ENCODE peak calls at places on chromosomes 11 and 22, in ten cellular contexts. D is tibial nerve, Q is upper lobe of right lung, W is fibroblast of lung, M is PC-9, K is adipocyte, J is GM12878, P is GM23248, H is sigmoid colon, X is OCI-LY7. I is an unnamed sample.
A peak's percentile ranks its signal among the peaks of the same experiment; 100 is the strongest.

GRCh38 chr11:96279018-96279417 is 64.0 kb downstream of the MAML2 start:
- DNase-seq in D (no peak), Q (no peak), W (no peak), M (no peak), K (no peak), J (no peak), P (no peak), H (no peak), X (no peak), I (no peak)

GRCh38 chr22:40463017-40463631 is 92.7 kb downstream of the SGSM3 start:
- DNase-seq in D (no peak), Q (no peak), W (no peak), M (no peak), K (no peak), J (peak; percentile 33), P (no peak), H (no peak), X (peak; percentile 80), I (no peak)

GRCh38 chr11:3186166-3186953 is 21.2 kb upstream of the OSBPL5 start:
- DNase-seq in D (no peak), Q (no peak), W (no peak), M (no peak), K (no peak), J (no peak), P (no peak), H (no peak), X (no peak), I (no peak)

GRCh38 chr11:105821781-105822180 is 200.3 kb downstream of the MSANTD4 start:
- DNase-seq in D (no peak), Q (no peak), W (no peak), M (no peak), K (no peak), J (no peak), P (no peak), H (no peak), X (no peak), I (no peak)

GRCh38 chr11:119121811-119122124 is 388 bp downstream of the HINFP start:
- DNase-seq in D (no peak), Q (no peak), W (no peak), M (no peak), K (no peak), J (no peak), P (peak; percentile 9), H (no peak), X (no peak), I (no peak)

GRCh38 chr22:44193537-44193896 is 12.8 kb downstream of the PARVG start:
- DNase-seq in D (no peak), Q (no peak), W (no peak), M (peak; percentile 59), K (no peak), J (no peak), P (no peak), H (no peak), X (no peak), I (no peak)

GRCh38 chr11:76030286-76030685 is 176.0 kb downstream of the WNT11 start:
- DNase-seq in D (no peak), Q (no peak), W (no peak), M (no peak), K (peak; percentile 75), J (no peak), P (no peak), H (no peak), X (no peak), I (peak; percentile 58)

GRCh38 chr11:21723681-21724080 is 469.2 kb upstream of the ANO5 start:
- DNase-seq in D (no peak), Q (no peak), W (no peak), M (no peak), K (no peak), J (no peak), P (no peak), H (no peak), X (no peak), I (no peak)

GRCh38 chr11:75597636-75598035 is 35.6 kb downstream of the SERPINH1 start:
- DNase-seq in D (no peak), Q (no peak), W (no peak), M (no peak), K (no peak), J (no peak), P (peak; percentile 36), H (no peak), X (peak; percentile 39), I (no peak)

GRCh38 chr11:78646564-78647185 is 72.0 kb upstream of the NARS2 start:
- DNase-seq in D (peak; percentile 26), Q (no peak), W (peak; percentile 49), M (peak; percentile 53), K (peak; percentile 73), J (no peak), P (peak; percentile 37), H (no peak), X (peak; percentile 70), I (no peak)

GRCh38 chr11:131328843-131329242 is 41.6 kb upstream of the NTM start:
- DNase-seq in D (no peak), Q (no peak), W (no peak), M (no peak), K (no peak), J (no peak), P (no peak), H (no peak), X (no peak), I (no peak)

GRCh38 chr11:120622189-120622912 is 110.8 kb downstream of the GRIK4 start:
- DNase-seq in D (no peak), Q (no peak), W (peak; percentile 28), M (no peak), K (no peak), J (no peak), P (no peak), H (no peak), X (peak; percentile 43), I (no peak)

DNA sequence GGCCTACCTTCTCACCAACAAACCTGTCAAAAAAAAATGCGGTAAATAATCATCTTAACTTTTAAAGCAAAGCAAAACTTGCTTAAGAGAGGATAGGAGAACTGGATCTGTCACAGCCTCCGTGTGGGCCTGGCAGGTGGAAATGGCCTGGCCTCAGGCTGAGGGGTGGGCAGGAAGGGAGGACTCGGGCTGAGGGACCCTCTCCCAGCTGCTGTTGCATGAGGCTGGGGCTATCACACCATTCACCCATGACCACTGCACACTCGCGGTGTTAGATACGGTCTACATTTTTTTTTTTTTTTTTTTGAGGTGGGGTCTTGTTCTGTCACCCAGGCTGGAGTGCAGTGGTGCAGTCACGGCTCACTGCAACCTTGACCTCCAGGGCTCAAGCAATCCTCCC is 24.5 kb downstream of the ARHGAP1 start:
- DNase-seq in D (no peak), Q (no peak), W (no peak), M (no peak), K (no peak), J (no peak), P (no peak), H (no peak), X (no peak), I (no peak)
- H3K36me3 ChIP-seq in D (peaks cover 81% of the 10 kb centered on the region), Q (peaks cover 75% of the 10 kb centered on the region), W (peaks cover 27% of the 10 kb centered on the region), M (peaks cover 3% of the 10 kb centered on the region), K (peaks cover 68% of the 10 kb centered on the region), J (peaks cover 3% of the 10 kb centered on the region), P (peaks cover 24% of the 10 kb centered on the region), H (peaks cover 35% of the 10 kb centered on the region), X (peaks cover 49% of the 10 kb centered on the region), I (peaks cover 3% of the 10 kb centered on the region)

GRCh38 chr11:108534274-108534882 is 36.2 kb upstream of the POGLUT3 start:
- DNase-seq in D (no peak), Q (no peak), W (no peak), M (no peak), K (no peak), J (no peak), P (no peak), H (no peak), X (no peak), I (no peak)

GRCh38 chr11:108538502-108538901 is 40.3 kb upstream of the POGLUT3 start:
- DNase-seq in D (no peak), Q (no peak), W (no peak), M (no peak), K (no peak), J (no peak), P (no peak), H (no peak), X (no peak), I (no peak)

GRCh38 chr11:108538022-108538424 is 39.8 kb upstream of the POGLUT3 start:
- DNase-seq in D (no peak), Q (peak; percentile 81), W (no peak), M (peak; percentile 23), K (no peak), J (no peak), P (no peak), H (no peak), X (no peak), I (no peak)

GRCh38 chr11:108535384-108535955 is 37.3 kb upstream of the POGLUT3 start:
- DNase-seq in D (no peak), Q (no peak), W (no peak), M (no peak), K (no peak), J (no peak), P (no peak), H (no peak), X (no peak), I (no peak)

DNA sequence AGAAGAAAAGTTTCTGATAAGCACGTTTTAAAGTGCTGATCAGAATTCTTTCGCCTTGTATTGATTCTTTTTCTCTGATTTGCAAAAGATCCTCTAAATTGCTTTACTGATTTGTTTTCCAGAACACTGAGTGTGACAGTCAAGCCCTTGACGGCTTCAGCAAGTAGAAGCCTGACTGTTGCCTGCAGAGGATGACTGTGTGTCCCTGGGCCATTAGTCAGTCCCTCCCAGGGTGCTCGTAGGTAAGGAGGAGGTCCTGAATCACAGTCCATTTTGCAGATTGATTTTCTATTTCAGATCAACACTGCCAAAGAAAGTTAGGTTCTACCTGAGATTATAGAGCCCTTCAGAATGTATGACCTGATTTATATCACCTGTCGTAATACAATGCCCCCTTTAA is 38.6 kb upstream of the POGLUT3 start:
- DNase-seq in D (no peak), Q (no peak), W (no peak), M (no peak), K (no peak), J (no peak), P (no peak), H (no peak), X (no peak), I (no peak)
- H3K4me3 ChIP-seq in D (no peak overlapping the region), Q (peak overlapping the region; percentile 33), W (no peak overlapping the region), M (no peak overlapping the region), K (no peak overlapping the region), J (no peak overlapping the region), P (no peak overlapping the region), H (no peak overlapping the region), X (no peak overlapping the region), I (no peak overlapping the region)

GRCh38 chr22:24315367-24315781 is 44.7 kb downstream of the SPECC1L start:
- DNase-seq in D (no peak), Q (no peak), W (peak; percentile 80), M (no peak), K (no peak), J (no peak), P (no peak), H (no peak), X (no peak), I (no peak)

GRCh38 chr22:24305260-24305692 is 34.6 kb downstream of the SPECC1L start:
- DNase-seq in D (no peak), Q (no peak), W (no peak), M (no peak), K (no peak), J (no peak), P (peak; percentile 53), H (no peak), X (no peak), I (no peak)

GRCh38 chr22:24310969-24311368 is 40.3 kb downstream of the SPECC1L start:
- DNase-seq in D (no peak), Q (no peak), W (no peak), M (no peak), K (no peak), J (no peak), P (no peak), H (no peak), X (no peak), I (no peak)
- H3K36me3 ChIP-seq in D (peaks cover 56% of the 10 kb centered on the region), Q (peaks cover 31% of the 10 kb centered on the region), W (no peaks in the 10 kb centered on the region), M (peaks cover 51% of the 10 kb centered on the region), K (peaks cover 62% of the 10 kb centered on the region), J (peaks cover 17% of the 10 kb centered on the region), P (peaks cover 22% of the 10 kb centered on the region), H (no peaks in the 10 kb centered on the region), X (peaks cover 97% of the 10 kb centered on the region), I (no peaks in the 10 kb centered on the region)

GRCh38 chr11:24344222-24344621 is 152.6 kb upstream of the LUZP2 start:
- DNase-seq in D (no peak), Q (no peak), W (no peak), M (no peak), K (no peak), J (no peak), P (no peak), H (no peak), X (no peak), I (no peak)
- H3K4me3 ChIP-seq in D (no peak overlapping the region), Q (no peak overlapping the region), W (no peak overlapping the region), M (no peak overlapping the region), K (no peak overlapping the region), J (no peak overlapping the region), P (no peak overlapping the region), H (no peak overlapping the region), X (no peak overlapping the region), I (no peak overlapping the region)

I was measured in kidney epithelial cell.